ENCODE peak calls at places on chromosomes 4 and X, in nine cellular contexts. T, A, Z, V, N, U, J, S and L are unnamed samples. For H3K4me1, the result is how much of the 10 kb centered on the place peaks cover.

GRCh38 chr4:184217569-184218131 is at the start of gene ENPP6:
- DNase-seq in T (no peak), A (no peak), Z (no peak), V (no peak), N (no peak), U (no peak), J (no peak), S (no peak), L (no peak)

GRCh38 chr4:40924793-40925117 is 175.0 kb downstream of the NSUN7 start:
- DNase-seq in T (no peak), A (no peak), Z (no peak), V (no peak), N (no peak), U (no peak), J (no peak), S (no peak), L (no peak)

GRCh38 chr4:8228319-8229250 is 29.5 kb downstream of the SH3TC1 start:
- DNase-seq in T (peak), A (peak), Z (peak), V (peak), N (peak), U (peak), J (peak), S (peak), L (peak)

GRCh38 chrX:13287816-13288215 is 32.0 kb downstream of the ATXN3L start:
- DNase-seq in T (no peak), A (no peak), Z (no peak), V (no peak), N (peak), U (no peak), J (no peak), S (no peak), L (no peak)

GRCh38 chr4:6069845-6070709 is 51.8 kb upstream of the C4orf50 start:
- DNase-seq in T (no peak), A (no peak), Z (no peak), V (no peak), N (no peak), U (no peak), J (no peak), S (no peak), L (no peak)

GRCh38 chrX:139766545-139766983 is 58.6 kb upstream of the MCF2 start:
- DNase-seq in T (no peak), A (no peak), Z (no peak), V (no peak), N (no peak), U (no peak), J (no peak), S (no peak), L (no peak)

GRCh38 chr4:96598465-96598864 is 758.6 kb downstream of the PDHA2 start:
- DNase-seq in T (no peak), A (no peak), Z (no peak), V (peak), N (peak), U (peak), J (peak), S (no peak), L (peak)

GRCh38 chr4:181688416-181688815 is 554.8 kb upstream of the TENM3 start:
- DNase-seq in T (no peak), A (no peak), Z (no peak), V (no peak), N (peak), U (no peak), J (no peak), S (no peak), L (no peak)

GRCh38 chrX:54452920-54453319 is 12.7 kb downstream of the TSR2 start:
- DNase-seq in T (peak), A (no peak), Z (no peak), V (no peak), N (peak), U (peak), J (no peak), S (no peak), L (no peak)

GRCh38 chr4:144709793-144710525 is 64.0 kb downstream of the HHIP start:
- DNase-seq in T (no peak), A (no peak), Z (no peak), V (no peak), N (peak), U (no peak), J (peak), S (no peak), L (no peak)

GRCh38 chr4:144711685-144712456 is 65.9 kb downstream of the HHIP start:
- DNase-seq in T (no peak), A (no peak), Z (no peak), V (no peak), N (no peak), U (no peak), J (no peak), S (no peak), L (no peak)

GRCh38 chr4:144705861-144706590 is 60.1 kb downstream of the HHIP start:
- DNase-seq in T (no peak), A (no peak), Z (no peak), V (no peak), N (no peak), U (peak), J (no peak), S (no peak), L (no peak)

GRCh38 chr4:144710526-144710912 is 64.6 kb downstream of the HHIP start:
- DNase-seq in T (no peak), A (no peak), Z (no peak), V (no peak), N (peak), U (no peak), J (no peak), S (no peak), L (no peak)

GRCh38 chr4:144709159-144709558 is 63.2 kb downstream of the HHIP start:
- DNase-seq in T (no peak), A (no peak), Z (no peak), V (no peak), N (peak), U (peak), J (no peak), S (no peak), L (no peak)
- H3K4me1 ChIP-seq in T (under half), A (under half), Z (under half), V (under half), N (under half), U (under half), J (under half), S (under half), L (under half)

GRCh38 chr4:178598672-178599071 is 1156.4 kb upstream of the AGA start:
- DNase-seq in T (no peak), A (no peak), Z (no peak), V (no peak), N (no peak), U (no peak), J (no peak), S (no peak), L (no peak)

GRCh38 chr4:178602833-178603232 is 1160.6 kb upstream of the AGA start:
- DNase-seq in T (no peak), A (no peak), Z (no peak), V (no peak), N (no peak), U (no peak), J (no peak), S (no peak), L (no peak)

GRCh38 chr4:178599521-178599920 is 1157.3 kb upstream of the AGA start:
- DNase-seq in T (no peak), A (no peak), Z (no peak), V (no peak), N (no peak), U (peak), J (no peak), S (no peak), L (no peak)
- TF ChIP-seq CTCF in T (no peak), A (no peak), Z (no peak), V (no peak), N (no peak), U (peak), J (no peak), S (no peak), L (no peak)

GRCh38 chrX:10832103-10832502 is 211.7 kb upstream of the MID1 start:
- DNase-seq in T (no peak), A (no peak), Z (no peak), V (no peak), N (no peak), U (no peak), J (no peak), S (no peak), L (no peak)
- H3K4me3 ChIP-seq in T (no peak), A (no peak), Z (no peak), V (no peak), N (peak), U (no peak), J (no peak), S (no peak), L (no peak)

DNA sequence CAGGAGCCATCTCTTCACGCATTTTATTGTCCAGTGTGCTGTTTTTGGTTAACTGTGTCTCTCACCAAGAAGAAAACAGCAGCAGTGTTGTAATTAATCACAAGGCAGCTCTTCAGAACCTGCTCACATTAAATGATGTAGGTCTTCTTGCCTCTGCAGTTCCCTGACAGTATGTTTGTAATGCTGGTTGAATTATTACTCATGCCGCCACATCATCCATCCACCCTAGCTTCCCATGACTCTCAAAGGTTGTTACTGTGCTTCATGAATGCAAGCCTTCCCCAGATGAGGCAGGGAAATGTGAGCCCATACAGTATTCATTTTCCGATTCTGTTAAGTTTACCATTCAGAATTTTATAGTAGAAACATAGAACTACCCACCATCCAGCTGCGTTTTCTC is 17.4 kb downstream of the TLR10 start:
- DNase-seq in T (no peak), A (no peak), Z (no peak), V (no peak), N (no peak), U (no peak), J (no peak), S (no peak), L (no peak)
- H3K4me1 ChIP-seq in T (half or more), A (under half), Z (under half), V (under half), N (under half), U (under half), J (under half), S (under half), L (under half)

GRCh38 chr4:101033986-101034385 is 313.3 kb downstream of the PPP3CA start:
- DNase-seq in T (no peak), A (no peak), Z (no peak), V (no peak), N (no peak), U (no peak), J (no peak), S (no peak), L (no peak)
- TF ChIP-seq CTCF in T (peak), A (no peak), Z (no peak), V (no peak), N (peak), U (peak), J (no peak), S (no peak), L (no peak)

GRCh38 chr4:54092405-54092759 is 7.6 kb upstream of the GSX2 start:
- DNase-seq in T (no peak), A (no peak), Z (no peak), V (no peak), N (no peak), U (no peak), J (no peak), S (no peak), L (no peak)

GRCh38 chr4:54091637-54092404 is 8.1 kb upstream of the GSX2 start:
- DNase-seq in T (peak), A (peak), Z (peak), V (peak), N (peak), U (peak), J (peak), S (peak), L (peak)

GRCh38 chr4:54093609-54094240 is 6.2 kb upstream of the GSX2 start:
- DNase-seq in T (no peak), A (no peak), Z (no peak), V (no peak), N (no peak), U (peak), J (no peak), S (no peak), L (no peak)

GRCh38 chr4:54094449-54094848 is 5.5 kb upstream of the GSX2 start:
- DNase-seq in T (no peak), A (no peak), Z (no peak), V (no peak), N (no peak), U (peak), J (no peak), S (no peak), L (no peak)

GRCh38 chr4:54092800-54093608 is 7.0 kb upstream of the GSX2 start:
- DNase-seq in T (no peak), A (no peak), Z (no peak), V (no peak), N (no peak), U (peak), J (no peak), S (no peak), L (no peak)
- H3K4me3 ChIP-seq in T (no peak), A (no peak), Z (no peak), V (no peak), N (no peak), U (no peak), J (no peak), S (peak), L (no peak)

DNA sequence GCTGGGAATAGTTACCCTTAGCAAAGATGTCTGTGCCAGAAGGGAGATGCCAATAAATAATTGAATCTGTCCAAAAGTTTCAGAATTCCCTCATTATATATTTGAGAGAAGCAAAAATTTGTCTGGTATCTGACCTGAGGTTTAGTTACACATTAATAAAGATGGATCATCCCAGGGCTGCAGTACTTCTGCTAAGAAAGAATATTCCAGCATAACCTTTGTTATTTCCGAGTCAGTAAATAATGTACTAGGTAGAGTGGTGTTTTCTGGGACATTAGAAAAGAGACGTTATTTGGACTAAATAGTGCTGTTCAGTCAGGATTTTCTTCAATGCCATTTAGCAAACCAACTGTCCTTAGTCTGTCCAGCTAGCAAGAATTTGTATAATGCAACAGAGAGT is 26.5 kb downstream of the ADD1 start:
- DNase-seq in T (no peak), A (no peak), Z (no peak), V (no peak), N (no peak), U (no peak), J (no peak), S (no peak), L (no peak)
- H3K4me1 ChIP-seq in T (under half), A (half or more), Z (half or more), V (half or more), N (half or more), U (under half), J (under half), S (half or more), L (half or more)

GRCh38 chrX:21382715-21383114 is 8.5 kb downstream of the CNKSR2 start:
- DNase-seq in T (no peak), A (no peak), Z (no peak), V (no peak), N (no peak), U (no peak), J (no peak), S (no peak), L (no peak)
- TF ChIP-seq CTCF in T (peak), A (no peak), Z (no peak), V (peak), N (peak), U (peak), J (peak), S (no peak), L (peak)

DNA sequence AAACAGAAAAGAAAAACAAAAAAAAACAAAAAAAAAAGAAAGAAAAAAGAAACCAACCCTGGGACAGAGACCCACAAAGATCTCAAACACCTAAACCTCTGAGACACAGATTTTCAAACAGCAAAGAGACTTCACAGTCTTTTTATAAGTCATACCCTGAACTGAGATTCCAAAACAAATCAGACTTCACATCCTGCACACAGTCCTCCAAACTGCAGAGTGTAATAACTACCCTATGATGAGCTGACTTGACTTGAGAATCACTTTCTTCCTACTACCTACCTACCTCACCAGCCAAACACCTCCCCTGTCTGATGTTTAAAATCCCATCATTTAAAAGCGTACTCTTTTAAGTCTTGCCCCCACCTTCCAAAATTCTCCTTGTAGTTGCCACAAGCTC is 25.2 kb upstream of the GLOD5 start:
- DNase-seq in T (peak), A (no peak), Z (no peak), V (no peak), N (no peak), U (no peak), J (no peak), S (no peak), L (no peak)
- H3K4me3 ChIP-seq in T (peak), A (no peak), Z (no peak), V (no peak), N (peak), U (peak), J (peak), S (no peak), L (no peak)

GRCh38 chr4:84501721-84502267 is 2.7 kb upstream of the NKX6-1 start:
- DNase-seq in T (no peak), A (no peak), Z (no peak), V (no peak), N (no peak), U (peak), J (no peak), S (no peak), L (no peak)

GRCh38 chr4:84502333-84502954 is 3.4 kb upstream of the NKX6-1 start:
- DNase-seq in T (no peak), A (no peak), Z (no peak), V (no peak), N (no peak), U (no peak), J (no peak), S (no peak), L (no peak)

GRCh38 chr4:84501197-84501492 is 2.1 kb upstream of the NKX6-1 start:
- DNase-seq in T (no peak), A (no peak), Z (no peak), V (no peak), N (no peak), U (peak), J (no peak), S (no peak), L (no peak)

GRCh38 chr4:84499065-84499982 is at the start of gene NKX6-1:
- DNase-seq in T (no peak), A (no peak), Z (peak), V (peak), N (peak), U (peak), J (peak), S (no peak), L (peak)

GRCh38 chr4:84500386-84501196 is 1.5 kb upstream of the NKX6-1 start:
- DNase-seq in T (no peak), A (no peak), Z (no peak), V (no peak), N (no peak), U (no peak), J (no peak), S (no peak), L (no peak)
- H3K4me1 ChIP-seq in T (under half), A (under half), Z (under half), V (under half), N (under half), U (under half), J (under half), S (under half), L (under half)